ENCODE peak calls at places on chromosomes 11 and 22, in six cellular contexts. H is CD4-positive, alpha-beta memory T cell; D is A549; N is H9; Y is spleen; Z is SK-N-SH. T is an unnamed sample. For H3K4me1, the result is how much of the 10 kb centered on the place peaks cover.

GRCh38 chr11:20048246-20048645 is 112.0 kb downstream of the DBX1 start:
- DNase-seq in Z (no peak), D (no peak), N (no peak), Y (no peak), H (no peak), T (no peak)

GRCh38 chr22:27416553-27417427 is 384.8 kb downstream of the MN1 start:
- DNase-seq in N (peak), H (no peak), D (no peak), Z (peak), Y (no peak), T (no peak)

GRCh38 chr11:114258696-114259095 is 37.5 kb upstream of the NNMT start:
- DNase-seq in Y (no peak), Z (no peak), N (no peak), D (no peak), H (no peak), T (no peak)

GRCh38 chr22:40345801-40346177 is 511 bp upstream of the ADSL start:
- DNase-seq in Y (peak), Z (peak), H (peak), N (no peak), D (no peak), T (peak)

GRCh38 chr11:101881586-101881985 is 33.2 kb upstream of the CEP126 start:
- DNase-seq in N (no peak), H (no peak), Z (no peak), D (no peak), Y (no peak), T (no peak)

GRCh38 chr22:39592104-39593060 is 21.8 kb downstream of the CACNA1I start:
- DNase-seq in N (no peak), Y (no peak), Z (peak), D (peak), H (no peak), T (no peak)

GRCh38 chr11:60951909-60952741 is at the start of gene SLC15A3:
- DNase-seq in Y (peak), Z (no peak), H (no peak), N (peak), D (no peak), T (peak)

GRCh38 chr11:11218287-11218986 is 134.6 kb downstream of the CSNK2A3 start:
- DNase-seq in Z (no peak), Y (no peak), H (no peak), D (no peak), N (no peak), T (no peak)

GRCh38 chr11:96254854-96255253 is 88.1 kb downstream of the MAML2 start:
- DNase-seq in H (peak), D (no peak), N (no peak), Z (no peak), Y (peak), T (no peak)
- H3K4me1 ChIP-seq in H (half or more), D (under half), N (under half), Z (half or more), Y (half or more), T (under half)

GRCh38 chr11:118152552-118153471 is at the start of gene SCN4B:
- DNase-seq in D (peak), H (peak), Y (no peak), N (peak), Z (peak), T (peak)

GRCh38 chr11:118153976-118154375 is 1.4 kb upstream of the SCN4B start:
- DNase-seq in Z (no peak), D (no peak), H (no peak), Y (no peak), N (no peak), T (no peak)

GRCh38 chr11:118152020-118152551 is 537 bp downstream of the SCN4B start:
- DNase-seq in D (no peak), Y (no peak), H (no peak), N (peak), Z (no peak), T (no peak)

GRCh38 chr11:118151421-118151820 is 1.2 kb downstream of the SCN4B start:
- DNase-seq in N (no peak), H (no peak), D (no peak), Z (no peak), Y (no peak), T (no peak)

GRCh38 chr11:118153516-118153915 is 893 bp upstream of the SCN4B start:
- DNase-seq in D (no peak), Y (no peak), Z (no peak), N (peak), H (no peak), T (no peak)
- H3K4me1 ChIP-seq in D (under half), Y (under half), Z (under half), N (under half), H (under half), T (under half)

DNA sequence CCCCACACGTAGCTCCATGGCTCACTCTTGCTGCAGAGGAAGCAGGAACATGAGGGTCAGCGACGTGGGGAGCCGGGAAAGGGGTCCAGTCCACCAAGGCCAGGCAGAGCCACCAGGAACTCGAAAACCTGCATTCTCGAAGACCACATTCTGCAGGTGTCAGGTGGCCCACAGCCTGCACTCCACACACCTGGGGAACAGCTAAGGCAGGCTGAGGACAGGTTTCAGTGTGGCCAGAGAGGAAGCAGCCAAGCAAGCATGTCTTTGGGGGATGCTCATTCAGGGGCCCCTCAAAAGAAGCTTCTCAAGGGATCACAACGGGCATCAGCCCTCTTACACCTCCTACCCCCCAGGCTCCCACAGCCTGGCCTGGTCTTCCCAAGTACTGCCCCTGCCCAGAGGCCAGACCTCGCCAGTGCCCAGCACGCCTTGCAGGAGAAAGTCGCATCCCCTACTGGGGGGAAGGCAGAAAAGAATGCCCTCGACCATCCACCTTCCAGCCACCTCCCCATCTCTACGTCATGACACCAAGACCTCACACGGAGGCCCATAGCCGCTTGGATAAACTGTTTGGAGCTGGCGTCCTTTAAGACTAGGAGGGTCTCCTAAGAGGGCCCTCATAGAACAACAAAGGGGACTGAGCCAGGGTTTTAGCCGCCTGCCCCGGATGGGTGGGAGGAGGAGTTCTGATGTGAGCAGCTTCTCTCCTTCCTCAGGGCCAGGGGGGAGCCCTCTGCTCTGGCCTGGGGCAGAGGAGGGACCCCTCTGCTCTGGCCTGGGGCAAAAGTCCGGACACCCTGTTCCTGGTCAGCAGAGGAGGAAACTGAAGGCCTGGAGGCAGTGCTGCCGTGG is 2.9 kb downstream of the CSNK1E start:
- DNase-seq in H (no peak), Z (no peak), Y (peak), D (no peak), N (no peak), T (no peak)
- H3K4me1 ChIP-seq in H (half or more), Z (under half), Y (half or more), D (half or more), N (under half), T (under half)

DNA sequence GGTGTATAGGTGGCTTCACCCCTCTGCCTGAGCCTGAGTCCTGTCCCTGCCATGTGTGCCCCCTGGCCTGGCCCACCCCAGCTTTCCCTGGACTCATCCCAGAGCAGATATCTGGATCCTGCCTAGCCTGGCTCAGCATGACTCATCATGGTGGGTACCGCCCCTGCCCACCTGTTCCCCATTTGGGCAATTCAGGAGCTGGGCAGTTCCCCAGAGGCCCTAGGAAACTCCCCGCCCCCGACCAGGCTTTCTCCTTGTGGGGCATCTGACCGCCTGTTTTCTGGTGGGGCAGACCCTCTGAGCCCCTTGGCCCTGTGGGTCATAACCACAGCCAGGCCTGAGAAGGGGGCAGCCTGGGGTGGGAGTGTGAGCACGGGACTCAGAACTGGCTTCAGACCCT is 4.4 kb downstream of the TSPO start:
- DNase-seq in N (no peak), D (no peak), Z (no peak), Y (no peak), H (no peak), T (no peak)
- H3K4me1 ChIP-seq in N (under half), D (under half), Z (under half), Y (half or more), H (under half), T (under half)

DNA sequence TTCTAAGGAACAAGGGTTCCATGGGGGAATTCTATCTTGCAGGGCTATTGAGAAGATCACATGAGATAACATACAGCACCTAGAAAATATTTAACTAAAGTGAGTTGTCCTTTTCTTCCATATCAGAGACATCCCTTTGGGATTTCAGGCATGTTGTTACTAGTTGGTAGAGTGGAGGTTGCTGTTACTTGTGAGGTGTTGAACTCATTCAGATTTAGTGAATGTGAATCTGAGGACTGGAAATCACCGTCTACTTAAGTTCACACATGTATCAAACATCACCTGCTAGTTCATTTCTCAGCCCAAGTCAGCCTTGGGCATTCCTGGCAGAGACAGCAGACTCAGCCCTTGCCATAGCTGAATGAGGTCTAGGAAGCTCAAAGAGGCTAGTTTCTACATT is 9.6 kb downstream of the KDELR3 start:
- DNase-seq in D (no peak), Z (no peak), H (no peak), N (no peak), Y (peak), T (no peak)
- H3K4me1 ChIP-seq in D (under half), Z (under half), H (under half), N (under half), Y (under half), T (under half)

DNA sequence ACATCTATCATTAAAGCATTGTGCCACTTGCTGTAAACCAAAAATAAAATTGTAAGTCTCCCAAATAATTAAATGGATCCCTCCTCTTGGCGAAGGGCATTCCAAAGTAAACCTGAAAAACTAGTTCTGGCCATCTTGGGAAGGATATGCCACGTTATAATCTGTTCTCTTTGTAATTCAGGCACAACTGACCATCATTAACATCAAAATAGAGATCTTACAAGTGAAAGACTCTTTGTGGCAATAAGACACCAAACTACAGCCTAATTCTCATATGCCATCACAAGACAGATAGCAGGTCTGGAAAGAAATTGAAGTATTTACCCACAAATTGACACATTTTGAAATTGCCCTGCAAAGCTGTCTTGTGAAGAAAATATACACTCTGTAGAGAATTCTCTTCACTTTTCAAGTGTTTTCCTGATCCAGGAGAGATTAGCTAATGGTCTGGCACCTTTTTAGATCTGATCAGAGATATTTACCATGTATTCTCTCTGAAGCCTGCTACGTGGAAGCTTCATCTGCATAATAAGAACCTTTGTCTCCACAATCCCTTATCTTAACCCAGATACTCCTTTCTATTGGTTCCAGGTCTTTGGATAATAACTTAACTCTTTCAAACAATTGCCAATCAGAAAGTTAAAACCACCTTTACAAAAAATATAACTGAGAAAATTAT is 630.4 kb upstream of the CCDC179 start:
- DNase-seq in D (no peak), Y (no peak), N (no peak), Z (no peak), H (no peak), T (no peak)
- H3K4me1 ChIP-seq in D (under half), Y (under half), N (under half), Z (under half), H (under half), T (under half)

GRCh38 chr11:68012044-68012842 is 2.1 kb downstream of the ALDH3B1 start:
- DNase-seq in D (no peak), Y (no peak), H (no peak), Z (no peak), N (no peak), T (no peak)
- H3K4me1 ChIP-seq in D (half or more), Y (half or more), H (under half), Z (under half), N (under half), T (under half)

DNA sequence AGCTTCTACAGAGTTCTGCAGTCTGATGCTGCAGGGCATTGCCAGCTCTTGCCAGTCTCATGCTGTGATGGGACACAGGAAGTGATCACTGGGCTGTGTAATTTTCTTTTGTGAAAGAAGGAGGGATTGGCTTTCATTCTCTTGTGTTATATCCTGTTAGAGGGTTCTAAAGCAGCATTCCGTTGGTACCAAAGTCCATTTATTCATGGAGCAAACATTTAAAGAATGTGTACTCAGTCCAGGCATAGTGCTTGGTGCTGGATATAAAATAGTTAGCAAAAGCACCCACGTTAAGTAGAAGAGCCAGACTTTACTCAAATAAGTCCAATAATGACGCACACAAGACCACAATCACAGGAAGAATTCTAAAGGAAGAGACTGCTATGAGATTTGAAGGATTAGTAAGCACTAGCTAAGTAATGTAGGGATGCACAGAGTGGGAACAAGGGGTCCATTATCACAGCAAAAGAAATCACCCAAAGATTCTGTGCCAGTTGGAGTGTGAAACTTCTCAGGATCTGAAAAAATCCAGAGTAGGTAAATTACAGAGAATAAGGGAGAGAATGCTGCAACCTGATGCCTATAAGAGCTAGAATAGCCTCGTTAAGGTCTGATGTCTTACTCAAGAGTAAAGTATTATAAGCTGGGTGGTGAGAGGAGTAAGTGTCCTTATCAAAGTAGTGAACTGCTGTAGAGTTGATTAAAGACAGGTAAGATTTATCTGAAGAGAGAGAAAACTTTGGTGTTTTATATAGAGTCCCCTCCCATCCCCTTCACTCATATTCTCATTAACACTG is 728.3 kb downstream of the METTL15 start:
- DNase-seq in H (no peak), N (no peak), D (peak), Y (no peak), Z (no peak), T (no peak)
- H3K4me1 ChIP-seq in H (under half), N (under half), D (under half), Y (under half), Z (half or more), T (under half)